ENCODE peak calls at places on chromosome 4, in six cellular contexts. C, O, W, V, X and T are unnamed samples.

GRCh38 chr4:185846550-185847210 is 34.7 kb upstream of the SORBS2 start:
- DNase-seq in W (no peak), V (peak; percentile 63), C (no peak), X (no peak), O (no peak), T (no peak)

GRCh38 chr4:33133723-33134122 is 2413.6 kb downstream of the PCDH7 start:
- DNase-seq in X (no peak), O (no peak), V (no peak), W (no peak), C (peak; percentile 43), T (no peak)

GRCh38 chr4:173076903-173077629 is 91.5 kb upstream of the GALNT7 start:
- DNase-seq in C (no peak), X (no peak), W (peak; percentile 82), V (no peak), O (no peak), T (no peak)

GRCh38 chr4:24103434-24104168 is 213.8 kb upstream of the PPARGC1A start:
- DNase-seq in W (peak; percentile 66), X (peak; percentile 72), V (no peak), C (no peak), O (peak; percentile 11), T (no peak)

GRCh38 chr4:187516224-187516623 is 479.3 kb upstream of the ZFP42 start:
- DNase-seq in W (no peak), X (no peak), V (no peak), O (no peak), C (no peak), T (no peak)

GRCh38 chr4:7260569-7260968 is 68.2 kb downstream of the SORCS2 start:
- DNase-seq in V (no peak), O (no peak), C (no peak), X (no peak), W (no peak), T (no peak)

GRCh38 chr4:152605641-152606304 is 69.9 kb upstream of the FBXW7 start:
- DNase-seq in V (peak; percentile 16), O (peak; percentile 82), W (peak; percentile 80), X (peak; percentile 51), C (no peak), T (no peak)

GRCh38 chr4:188002751-188003150 is 7.2 kb downstream of the ZFP42 start:
- DNase-seq in X (no peak), C (no peak), O (no peak), V (no peak), W (no peak), T (no peak)

GRCh38 chr4:24912252-24913098 is at the start of gene CCDC149:
- DNase-seq in C (peak; percentile 83), O (peak; percentile 34), V (peak; percentile 61), X (peak; percentile 56), W (peak; percentile 74), T (peak; percentile 18)

GRCh38 chr4:71259305-71259704 is 79.5 kb upstream of the SLC4A4 start:
- DNase-seq in X (no peak), W (no peak), O (no peak), C (no peak), V (no peak), T (no peak)

GRCh38 chr4:100590308-100590707 is 72.5 kb upstream of the EMCN start:
- DNase-seq in V (no peak), C (no peak), O (peak; percentile 15), X (peak; percentile 11), W (peak; percentile 2), T (no peak)

GRCh38 chr4:3766207-3766790 is at the start of gene ADRA2C:
- DNase-seq in O (no peak), W (peak; percentile 30), V (peak; percentile 67), X (no peak), C (peak; percentile 51), T (no peak)

GRCh38 chr4:100938698-100939097 is 408.6 kb downstream of the PPP3CA start:
- DNase-seq in X (no peak), V (peak; percentile 59), W (no peak), O (no peak), C (no peak), T (no peak)

GRCh38 chr4:101291198-101291597 is 56.1 kb downstream of the PPP3CA start:
- DNase-seq in O (no peak), X (no peak), V (no peak), W (no peak), C (no peak), T (no peak)

GRCh38 chr4:56619160-56619559 is 61.9 kb downstream of the HOPX start:
- DNase-seq in X (peak; percentile 30), V (no peak), W (peak; percentile 48), C (peak; percentile 13), O (no peak), T (no peak)
- TF ChIP-seq CTCF in X (peak; percentile 5), V (no peak), W (no peak), C (no peak), O (no peak), T (no peak)

DNA sequence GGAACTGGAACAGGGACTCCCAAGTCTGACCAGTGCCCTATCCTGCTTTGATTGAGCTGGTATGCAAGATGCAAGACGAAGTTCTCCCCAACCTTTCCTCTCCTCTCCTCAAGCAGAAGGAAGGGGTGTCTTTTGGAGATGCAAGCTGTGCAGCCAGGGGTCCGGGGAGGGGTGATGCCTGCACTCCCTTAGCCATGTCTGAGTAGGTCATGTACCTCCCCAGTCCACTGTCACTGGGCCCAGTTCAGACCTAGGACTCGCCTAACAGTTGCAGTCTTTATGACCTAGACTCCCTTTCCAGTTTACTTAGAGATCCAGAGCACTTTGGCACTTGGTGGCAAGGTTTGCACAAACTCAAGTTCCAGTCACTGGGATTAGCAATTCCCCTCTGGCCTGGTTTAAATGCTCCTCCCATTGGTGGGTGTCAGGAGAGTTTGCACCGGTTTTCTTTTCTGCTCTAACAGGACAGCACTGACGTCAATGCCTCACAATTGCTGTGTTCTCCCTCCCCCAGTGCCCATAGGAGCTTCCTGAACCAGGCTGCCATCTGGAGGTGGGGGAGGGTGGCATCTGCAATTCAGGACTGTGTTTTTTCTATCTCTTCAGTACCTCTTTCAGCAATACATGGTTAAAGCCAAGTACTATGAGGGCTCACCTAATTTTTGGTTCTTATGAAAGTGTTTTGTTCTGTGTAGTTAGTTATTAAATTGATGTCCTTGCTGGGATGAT is 782.2 kb downstream of the ARAP2 start:
- DNase-seq in W (no peak), V (peak; percentile 61), C (peak; percentile 33), O (no peak), X (no peak), T (no peak)
- TF ChIP-seq CTCF in W (no peak), V (peak; percentile 34), C (peak; percentile 18), O (no peak), X (no peak), T (no peak)

GRCh38 chr4:163484906-163485305 is 9.6 kb upstream of the TMA16 start:
- DNase-seq in X (peak; percentile 69), V (peak; percentile 78), O (peak; percentile 11), W (peak; percentile 34), C (peak; percentile 88), T (peak; percentile 3)
- TF ChIP-seq CTCF in X (peak; percentile 56), V (peak; percentile 67), O (peak; percentile 80), W (peak; percentile 49), C (peak; percentile 85), T (peak; percentile 55)

DNA sequence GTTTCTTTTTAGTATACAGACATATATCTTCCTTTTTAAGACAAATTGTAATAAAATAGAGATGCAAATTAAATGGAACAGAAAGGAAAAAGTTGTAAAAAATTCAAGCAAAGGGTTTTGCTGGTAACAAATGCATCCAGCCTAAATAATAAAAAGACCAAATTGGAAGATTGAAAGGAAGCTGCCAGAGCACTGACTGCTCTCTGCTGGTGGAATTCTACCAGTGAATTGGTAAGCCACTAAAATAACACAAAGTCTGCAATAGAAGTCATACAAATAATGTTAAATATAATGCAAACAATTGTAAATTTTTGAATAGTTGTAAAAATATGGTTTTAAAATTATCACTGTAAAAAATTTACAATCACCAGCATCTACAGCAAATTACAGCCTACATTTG is 1322.3 kb downstream of the PCDH7 start:
- DNase-seq in X (no peak), C (no peak), V (no peak), W (no peak), O (no peak), T (no peak)
- TF ChIP-seq CTCF in X (no peak), C (no peak), V (no peak), W (no peak), O (no peak), T (no peak)

GRCh38 chr4:141657550-141657949 is 21.2 kb downstream of the IL15 start:
- DNase-seq in W (no peak), X (no peak), C (no peak), V (peak; percentile 30), O (no peak), T (no peak)
- TF ChIP-seq CTCF in W (no peak), X (no peak), C (no peak), V (peak; percentile 26), O (no peak), T (no peak)